ENCODE peak calls at places on chromosomes 13 and 19, in ten cellular contexts. Y is activated B cell treated with CpG ODN at 0.5 μM for 24 hours; N is NCI-H146; V is prostate gland; P is A172; R is stimulated activated CD4-positive, alpha-beta T cell treated with anti-CD3 and anti-CD28 coated beads, Interleukin-2, amount 100 ng/mL, for 24 hours; W is GM12865; Z is C1 segment of cervical spinal cord; I is effector memory CD8-positive, alpha-beta T cell; K is HT1080. D is an unnamed sample.

GRCh38 chr13:75091707-75092106 is 390.3 kb downstream of the TBC1D4 start:
- DNase-seq in Y (no peak), N (no peak), V (no peak), P (no peak), R (no peak), W (peak), Z (no peak), I (no peak), K (no peak), D (no peak)

GRCh38 chr13:43905435-43906031 is 25.8 kb downstream of the LACC1 start:
- DNase-seq in Y (no peak), N (peak), V (peak), P (peak), R (no peak), W (peak), Z (no peak), I (peak), K (peak), D (peak)

GRCh38 chr13:68428292-68428691 is 1198.2 kb upstream of the PCDH9 start:
- DNase-seq in Y (no peak), N (no peak), V (no peak), P (peak), R (no peak), W (no peak), Z (no peak), I (no peak), K (peak), D (no peak)

GRCh38 chr13:65265988-65266387 is 1964.1 kb downstream of the PCDH9 start:
- DNase-seq in Y (no peak), N (no peak), V (no peak), P (no peak), R (no peak), W (no peak), Z (no peak), I (no peak), K (no peak), D (no peak)

GRCh38 chr13:42330991-42331390 is 59.0 kb downstream of the AKAP11 start:
- DNase-seq in Y (no peak), N (no peak), V (no peak), P (no peak), R (no peak), W (no peak), Z (no peak), I (no peak), K (no peak), D (no peak)

GRCh38 chr19:29525901-29526729 is at the start of gene VSTM2B:
- DNase-seq in Y (no peak), N (no peak), V (no peak), P (no peak), R (no peak), W (no peak), Z (no peak), I (no peak), K (no peak), D (no peak)

GRCh38 chr19:51018745-51019543 is 565 bp downstream of the KLK10 start:
- DNase-seq in Y (no peak), N (no peak), V (peak), P (no peak), R (peak), W (no peak), Z (no peak), I (no peak), K (no peak), D (no peak)

GRCh38 chr19:3708207-3708931 is at the start of gene TJP3:
- DNase-seq in Y (no peak), N (no peak), V (peak), P (peak), R (no peak), W (no peak), Z (no peak), I (no peak), K (no peak), D (no peak)

GRCh38 chr13:27728271-27728670 is 64.0 kb upstream of the GSX1 start:
- DNase-seq in Y (no peak), N (no peak), V (no peak), P (no peak), R (no peak), W (no peak), Z (no peak), I (no peak), K (peak), D (no peak)

GRCh38 chr13:42174344-42175162 is 97.4 kb upstream of the AKAP11 start:
- DNase-seq in Y (no peak), N (no peak), V (no peak), P (peak), R (no peak), W (no peak), Z (no peak), I (no peak), K (no peak), D (no peak)

GRCh38 chr13:34733720-34734119 is 208.3 kb upstream of the NBEA start:
- DNase-seq in Y (no peak), N (no peak), V (no peak), P (no peak), R (no peak), W (no peak), Z (no peak), I (no peak), K (no peak), D (no peak)

GRCh38 chr13:47499358-47500150 is 501.5 kb downstream of the SUCLA2 start:
- DNase-seq in Y (no peak), N (no peak), V (no peak), P (peak), R (no peak), W (no peak), Z (no peak), I (no peak), K (peak), D (no peak)

GRCh38 chr13:100244431-100244830 is 155.5 kb downstream of the PCCA start:
- DNase-seq in Y (no peak), N (no peak), V (no peak), P (no peak), R (no peak), W (no peak), Z (no peak), I (no peak), K (no peak), D (no peak)

GRCh38 chr19:34364830-34365462 is at the start of gene GPI:
- DNase-seq in Y (peak), N (peak), V (peak), P (peak), R (peak), W (peak), Z (no peak), I (peak), K (peak), D (peak)

GRCh38 chr13:20401586-20401957 is 124.1 kb downstream of the CRYL1 start:
- DNase-seq in Y (no peak), N (no peak), V (no peak), P (no peak), R (no peak), W (no peak), Z (no peak), I (no peak), K (no peak), D (no peak)

GRCh38 chr13:76226941-76227340 is 590.8 kb downstream of the LMO7 start:
- DNase-seq in Y (no peak), N (no peak), V (no peak), P (no peak), R (no peak), W (no peak), Z (no peak), I (no peak), K (no peak), D (no peak)

GRCh38 chr13:113978741-113979481 is 5.0 kb upstream of the C13orf46 start:
- DNase-seq in Y (no peak), N (no peak), V (no peak), P (no peak), R (no peak), W (no peak), Z (no peak), I (no peak), K (no peak), D (no peak)

GRCh38 chr13:92354583-92354982 is 872.0 kb upstream of the GPC6 start:
- DNase-seq in Y (no peak), N (no peak), V (no peak), P (no peak), R (no peak), W (no peak), Z (no peak), I (no peak), K (no peak), D (no peak)

GRCh38 chr19:30109565-30109964 is 167.5 kb downstream of the URI1 start:
- DNase-seq in Y (no peak), N (no peak), V (no peak), P (no peak), R (no peak), W (peak), Z (no peak), I (no peak), K (no peak), D (no peak)

GRCh38 chr13:37109080-37109678 is 3.7 kb upstream of the CSNK1A1L start:
- DNase-seq in Y (no peak), N (peak), V (no peak), P (peak), R (no peak), W (peak), Z (no peak), I (no peak), K (peak), D (peak)

GRCh38 chr19:58033741-58034475 is at the start of gene ZSCAN1:
- DNase-seq in Y (peak), N (no peak), V (peak), P (no peak), R (peak), W (no peak), Z (peak), I (no peak), K (no peak), D (peak)

GRCh38 chr19:10718205-10719196 is 622 bp downstream of the DNM2 start:
- DNase-seq in Y (peak), N (peak), V (no peak), P (no peak), R (peak), W (peak), Z (no peak), I (peak), K (peak), D (peak)

GRCh38 chr19:290539-291521 is at the start of gene PLPP2:
- DNase-seq in Y (no peak), N (peak), V (peak), P (peak), R (peak), W (no peak), Z (no peak), I (no peak), K (peak), D (peak)

GRCh38 chr19:4365341-4365740 is 22.0 kb downstream of the MPND start:
- DNase-seq in Y (no peak), N (no peak), V (no peak), P (no peak), R (no peak), W (no peak), Z (no peak), I (no peak), K (no peak), D (no peak)

GRCh38 chr13:53045110-53045509 is 16.5 kb downstream of the OLFM4 start:
- DNase-seq in Y (no peak), N (no peak), V (no peak), P (no peak), R (no peak), W (no peak), Z (no peak), I (no peak), K (no peak), D (peak)

GRCh38 chr19:39126593-39127187 is 1.1 kb downstream of the PAK4 start:
- DNase-seq in Y (no peak), N (peak), V (peak), P (peak), R (no peak), W (no peak), Z (no peak), I (no peak), K (peak), D (peak)

GRCh38 chr19:10924597-10924996 is 3.8 kb downstream of the YIPF2 start:
- DNase-seq in Y (no peak), N (no peak), V (no peak), P (no peak), R (no peak), W (no peak), Z (no peak), I (no peak), K (no peak), D (no peak)

GRCh38 chr19:39125554-39126311 is at the start of gene PAK4:
- DNase-seq in Y (peak), N (peak), V (peak), P (peak), R (peak), W (peak), Z (peak), I (peak), K (peak), D (peak)

GRCh38 chr19:10565028-10565566 is 713 bp downstream of the KRI1 start:
- DNase-seq in Y (no peak), N (peak), V (no peak), P (peak), R (peak), W (peak), Z (no peak), I (peak), K (peak), D (peak)

GRCh38 chr19:8697671-8698432 is 743 bp downstream of the ACTL9 start:
- DNase-seq in Y (no peak), N (no peak), V (no peak), P (no peak), R (peak), W (no peak), Z (no peak), I (no peak), K (no peak), D (no peak)

GRCh38 chr13:113043001-113043630 is 62.5 kb upstream of the F7 start:
- DNase-seq in Y (no peak), N (no peak), V (no peak), P (no peak), R (no peak), W (no peak), Z (no peak), I (no peak), K (no peak), D (no peak)

GRCh38 chr13:98044301-98044700 is 90.8 kb downstream of the IPO5 start:
- DNase-seq in Y (no peak), N (no peak), V (no peak), P (no peak), R (no peak), W (no peak), Z (no peak), I (no peak), K (no peak), D (no peak)

GRCh38 chr13:37395544-37395943 is 203.0 kb downstream of the POSTN start:
- DNase-seq in Y (no peak), N (no peak), V (no peak), P (no peak), R (no peak), W (no peak), Z (no peak), I (no peak), K (no peak), D (no peak)

GRCh38 chr13:44692173-44692713 is 116.1 kb upstream of the TSC22D1 start:
- DNase-seq in Y (no peak), N (no peak), V (no peak), P (peak), R (no peak), W (peak), Z (no peak), I (no peak), K (peak), D (no peak)

GRCh38 chr13:34352958-34353357 is 535.0 kb downstream of the RFC3 start:
- DNase-seq in Y (no peak), N (no peak), V (no peak), P (no peak), R (no peak), W (no peak), Z (no peak), I (no peak), K (peak), D (no peak)

GRCh38 chr13:79548886-79549285 is 67.9 kb downstream of the NDFIP2 start:
- DNase-seq in Y (no peak), N (no peak), V (no peak), P (no peak), R (no peak), W (no peak), Z (no peak), I (no peak), K (no peak), D (no peak)

GRCh38 chr19:10766681-10767201 is 48.9 kb downstream of the DNM2 start:
- DNase-seq in Y (no peak), N (no peak), V (no peak), P (peak), R (no peak), W (no peak), Z (no peak), I (no peak), K (no peak), D (peak)

GRCh38 chr19:49854861-49855263 is 3.9 kb downstream of the PTOV1 start:
- DNase-seq in Y (no peak), N (no peak), V (no peak), P (no peak), R (no peak), W (no peak), Z (no peak), I (no peak), K (no peak), D (no peak)

GRCh38 chr13:39273953-39274352 is 235.7 kb downstream of the NHLRC3 start:
- DNase-seq in Y (no peak), N (peak), V (no peak), P (peak), R (no peak), W (peak), Z (no peak), I (no peak), K (peak), D (peak)